ENCODE peak calls at places on chromosomes 5 and 9, in five cellular contexts. T is dorsolateral prefrontal cortex, Z is pancreas, I is HFFc6, Q is brain microvascular endothelial cell. G is an unnamed sample.

GRCh38 chr5:15807248-15807647 is 307.3 kb downstream of the FBXL7 start:
- DNase-seq in T (no peak), Z (no peak), I (peak; percentile 11), Q (no peak), G (no peak)

GRCh38 chr5:65094279-65094678 is 325.5 kb downstream of the CWC27 start:
- DNase-seq in T (no peak), Z (no peak), I (no peak), Q (no peak), G (no peak)

GRCh38 chr5:88883059-88883565 is at the start of gene MEF2C:
- DNase-seq in T (peak; percentile 68), Z (peak; percentile 48), I (peak; percentile 82), Q (peak; percentile 83), G (peak; percentile 90)

GRCh38 chr5:168649306-168649705 is 70.1 kb upstream of the PANK3 start:
- DNase-seq in T (no peak), Z (no peak), I (no peak), Q (peak; percentile 12), G (no peak)

GRCh38 chr9:28805197-28805596 is 1231.9 kb upstream of the C9orf72 start:
- DNase-seq in T (no peak), Z (no peak), I (no peak), Q (no peak), G (no peak)

GRCh38 chr5:116542619-116543018 is 32.0 kb downstream of the SEMA6A start:
- DNase-seq in T (no peak), Z (no peak), I (no peak), Q (no peak), G (no peak)

GRCh38 chr5:96752341-96753016 is 55.3 kb downstream of the ERAP1 start:
- DNase-seq in T (no peak), Z (peak; percentile 22), I (peak; percentile 55), Q (peak; percentile 40), G (peak; percentile 74)

GRCh38 chr9:113620377-113621161 is 157.0 kb downstream of the RGS3 start:
- DNase-seq in T (peak; percentile 49), Z (peak; percentile 82), I (peak; percentile 86), Q (peak; percentile 89), G (peak; percentile 93)

GRCh38 chr5:176533894-176534611 is 3.1 kb downstream of the RNF44 start:
- DNase-seq in T (no peak), Z (peak; percentile 74), I (no peak), Q (no peak), G (no peak)

GRCh38 chr5:73419414-73420390 is 28.9 kb downstream of the FOXD1 start:
- DNase-seq in T (no peak), Z (no peak), I (no peak), Q (peak; percentile 45), G (peak; percentile 94)

GRCh38 chr9:97848237-97848581 is 4.8 kb upstream of the FOXE1 start:
- DNase-seq in T (no peak), Z (no peak), I (no peak), Q (no peak), G (no peak)

GRCh38 chr9:97846347-97846746 is 6.7 kb upstream of the FOXE1 start:
- DNase-seq in T (no peak), Z (no peak), I (no peak), Q (no peak), G (no peak)

GRCh38 chr9:97848582-97849237 is 4.3 kb upstream of the FOXE1 start:
- DNase-seq in T (no peak), Z (no peak), I (no peak), Q (no peak), G (no peak)

GRCh38 chr9:97845763-97846162 is 7.3 kb upstream of the FOXE1 start:
- DNase-seq in T (no peak), Z (no peak), I (no peak), Q (no peak), G (no peak)

GRCh38 chr9:97847474-97848236 is 5.4 kb upstream of the FOXE1 start:
- DNase-seq in T (no peak), Z (no peak), I (no peak), Q (no peak), G (no peak)
- TF ChIP-seq CTCF in T (no peak), Z (no peak), I (peak; percentile 65), Q (no peak), G (no peak)

DNA sequence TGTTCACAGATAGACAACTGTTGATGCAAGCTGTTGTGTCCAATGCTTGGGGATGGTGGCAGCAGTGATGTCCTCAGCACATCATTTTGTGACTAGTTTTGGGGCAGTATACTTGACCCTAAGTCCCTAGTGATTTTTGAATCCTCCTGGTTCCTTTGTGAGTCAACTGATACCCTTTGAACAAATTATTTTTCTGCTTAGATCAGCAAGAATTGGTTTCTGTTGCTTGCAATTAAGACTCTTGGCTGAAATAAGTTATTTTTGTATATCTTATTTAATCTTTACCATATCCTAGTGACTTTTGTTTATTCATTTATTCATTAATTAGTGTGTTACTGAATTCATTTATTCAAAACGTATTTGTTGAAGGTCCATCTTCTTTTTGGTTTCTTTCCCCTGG is 392.0 kb upstream of the SGCD start:
- DNase-seq in T (no peak), Z (no peak), I (no peak), Q (no peak), G (no peak)
- TF ChIP-seq CTCF in T (no peak), Z (no peak), I (no peak), Q (no peak), G (no peak)

DNA sequence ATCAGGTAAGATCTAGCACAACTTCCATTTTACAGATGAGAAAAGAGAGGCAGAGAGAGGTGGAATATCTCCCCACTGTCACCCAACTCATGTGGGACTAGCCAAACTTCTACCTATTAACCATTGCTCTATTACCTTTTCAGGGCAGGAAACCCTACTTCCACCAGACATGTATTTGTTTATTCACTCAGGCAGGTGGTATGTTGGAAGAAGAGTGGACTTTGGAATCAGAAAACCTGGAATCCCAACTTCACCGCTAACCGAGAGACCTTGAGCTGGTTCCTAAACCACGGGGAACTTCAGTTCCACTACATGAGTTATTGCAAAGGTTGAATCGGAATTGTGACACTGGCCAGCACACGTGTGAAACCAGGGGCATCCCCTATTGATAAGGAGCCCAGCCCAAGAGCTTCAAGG is 5.2 kb upstream of the GLIS3 start:
- DNase-seq in T (no peak), Z (peak; percentile 40), I (no peak), Q (no peak), G (no peak)
- TF ChIP-seq CTCF in T (no peak), Z (no peak), I (no peak), Q (no peak), G (no peak)

GRCh38 chr9:116656977-116657376 is 30.1 kb upstream of the TRIM32 start:
- DNase-seq in T (no peak), Z (no peak), I (no peak), Q (no peak), G (no peak)

GRCh38 chr9:116658265-116658664 is 28.8 kb upstream of the TRIM32 start:
- DNase-seq in T (no peak), Z (no peak), I (no peak), Q (no peak), G (no peak)

GRCh38 chr9:116653580-116654355 is 33.3 kb upstream of the TRIM32 start:
- DNase-seq in T (no peak), Z (no peak), I (no peak), Q (no peak), G (no peak)

GRCh38 chr9:116661037-116661954 is 25.8 kb upstream of the TRIM32 start:
- DNase-seq in T (no peak), Z (no peak), I (peak; percentile 63), Q (peak; percentile 45), G (peak; percentile 75)

GRCh38 chr9:116656535-116656934 is 30.6 kb upstream of the TRIM32 start:
- DNase-seq in T (peak; percentile 14), Z (no peak), I (no peak), Q (no peak), G (no peak)
- TF ChIP-seq CTCF in T (no peak), Z (no peak), I (no peak), Q (no peak), G (no peak)

DNA sequence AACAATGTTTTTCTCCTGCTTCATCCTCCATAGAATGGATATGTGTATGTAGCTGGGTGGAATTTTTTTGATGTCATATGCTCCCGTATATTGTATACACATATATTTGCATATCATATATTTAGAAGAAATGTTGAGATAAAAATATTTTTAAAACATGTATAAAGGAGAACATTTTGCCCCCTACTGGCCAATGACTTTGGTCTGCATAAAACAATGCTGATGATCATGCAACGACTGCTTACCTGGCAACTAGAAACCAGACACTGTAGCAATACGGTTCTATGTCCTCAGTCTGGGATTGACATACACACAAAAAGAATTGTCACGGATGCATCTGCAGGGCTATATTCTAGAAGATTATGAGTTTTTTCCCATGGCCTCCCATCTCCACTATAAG is 503.6 kb downstream of the ELAVL2 start:
- DNase-seq in T (no peak), Z (no peak), I (no peak), Q (no peak), G (no peak)
- TF ChIP-seq CTCF in T (no peak), Z (no peak), I (peak; percentile 71), Q (peak; percentile 47), G (peak; percentile 46)

GRCh38 chr9:73689091-73689870 is 537.6 kb downstream of the ANXA1 start:
- DNase-seq in T (peak; percentile 12), Z (no peak), I (no peak), Q (no peak), G (no peak)
- TF ChIP-seq CTCF in T (no peak), Z (no peak), I (no peak), Q (no peak), G (no peak)

DNA sequence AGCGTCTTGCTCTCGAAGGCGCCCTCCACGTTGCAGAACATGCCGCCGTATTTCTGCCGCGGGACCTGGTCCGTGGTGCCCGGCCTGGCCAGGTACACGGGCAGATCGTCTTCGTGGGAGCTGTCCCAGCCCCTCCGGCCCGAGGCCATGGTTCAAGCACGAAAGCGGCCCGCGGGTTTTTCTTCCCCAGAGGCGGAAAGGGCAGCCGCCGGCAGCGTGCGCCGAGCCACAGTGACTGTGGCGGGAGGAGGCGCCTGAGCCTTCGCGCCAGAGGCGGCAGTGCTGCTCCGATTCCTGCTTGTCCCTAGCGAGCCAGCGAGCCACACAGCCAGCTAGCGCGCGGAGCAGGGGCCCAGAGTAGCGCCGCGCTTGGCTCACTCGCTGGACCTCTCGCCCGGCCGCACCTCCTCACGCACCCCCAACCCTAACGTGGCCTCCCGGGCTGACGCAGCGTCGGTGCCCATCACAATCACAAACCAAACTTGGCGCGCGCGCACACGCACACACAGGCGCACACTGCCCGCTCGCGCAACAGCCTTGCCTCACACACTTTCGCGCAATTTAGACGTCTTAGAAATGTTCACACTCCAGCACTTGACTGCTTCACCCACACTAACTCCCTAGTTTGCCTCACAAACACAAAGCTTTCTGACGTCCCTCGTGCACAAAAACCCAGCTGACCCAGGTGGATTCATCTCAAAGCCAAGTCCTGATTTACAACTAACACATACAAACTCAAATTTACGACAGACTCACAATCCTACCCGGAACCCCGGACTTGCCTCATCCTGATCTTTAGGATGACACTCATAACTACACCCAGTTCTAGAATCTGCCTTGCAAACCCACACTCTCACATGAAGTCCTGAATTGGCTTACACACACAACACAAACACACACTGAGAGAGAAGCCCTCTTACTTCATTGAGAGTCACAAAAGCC is at the start of gene DPYSL3:
- DNase-seq in T (peak; percentile 58), Z (peak; percentile 45), I (peak; percentile 81), Q (peak; percentile 44), G (peak; percentile 84)
- TF ChIP-seq CTCF in T (peak; percentile 15), Z (no peak), I (peak; percentile 62), Q (peak; percentile 57), G (peak; percentile 51)